ENCODE peak calls at places on chromosomes 13 and 19, in five cellular contexts. G, A, T, W and O are unnamed samples.
A peak's percentile ranks its signal among the peaks of the same experiment; 100 is the strongest.

GRCh38 chr13:105445793-105446192 is 1089.7 kb downstream of the EFNB2 start:
- DNase-seq in G (no peak), A (no peak), T (peak; percentile 11), W (no peak), O (no peak)

GRCh38 chr13:33277946-33278345 is 7.6 kb downstream of the STARD13 start:
- DNase-seq in G (no peak), A (no peak), T (no peak), W (no peak), O (no peak)

GRCh38 chr13:75226755-75227435 is 255.1 kb downstream of the TBC1D4 start:
- DNase-seq in G (peak; percentile 45), A (no peak), T (peak; percentile 86), W (no peak), O (no peak)

GRCh38 chr19:18414504-18415176 is 4.6 kb upstream of the SSBP4 start:
- DNase-seq in G (no peak), A (peak; percentile 55), T (no peak), W (no peak), O (peak; percentile 54)

GRCh38 chr13:98189841-98190505 is 12.9 kb upstream of the RNF113B start:
- DNase-seq in G (peak; percentile 83), A (peak; percentile 41), T (no peak), W (no peak), O (peak; percentile 71)

GRCh38 chr13:112995395-112996091 is 26.5 kb downstream of the MCF2L start:
- DNase-seq in G (no peak), A (no peak), T (no peak), W (no peak), O (no peak)

GRCh38 chr13:113493315-113493951 is 2.9 kb upstream of the DCUN1D2 start:
- DNase-seq in G (no peak), A (peak; percentile 60), T (peak; percentile 99), W (no peak), O (no peak)

GRCh38 chr13:108795841-108796240 is 166.4 kb downstream of the MYO16 start:
- DNase-seq in G (no peak), A (no peak), T (peak; percentile 12), W (no peak), O (no peak)

GRCh38 chr13:42453091-42453645 is 120.8 kb upstream of the TNFSF11 start:
- DNase-seq in G (no peak), A (no peak), T (no peak), W (no peak), O (no peak)

GRCh38 chr13:77696006-77696862 is 1.3 kb upstream of the SLAIN1 start:
- DNase-seq in G (no peak), A (no peak), T (no peak), W (no peak), O (no peak)

GRCh38 chr13:79860757-79861156 is 379.8 kb downstream of the NDFIP2 start:
- DNase-seq in G (no peak), A (no peak), T (no peak), W (no peak), O (no peak)
- H3K4me1 ChIP-seq in G (no peaks in the 10 kb centered on the region), A (no peaks in the 10 kb centered on the region), T (no peaks in the 10 kb centered on the region), W (no peaks in the 10 kb centered on the region), O (no peaks in the 10 kb centered on the region)

DNA sequence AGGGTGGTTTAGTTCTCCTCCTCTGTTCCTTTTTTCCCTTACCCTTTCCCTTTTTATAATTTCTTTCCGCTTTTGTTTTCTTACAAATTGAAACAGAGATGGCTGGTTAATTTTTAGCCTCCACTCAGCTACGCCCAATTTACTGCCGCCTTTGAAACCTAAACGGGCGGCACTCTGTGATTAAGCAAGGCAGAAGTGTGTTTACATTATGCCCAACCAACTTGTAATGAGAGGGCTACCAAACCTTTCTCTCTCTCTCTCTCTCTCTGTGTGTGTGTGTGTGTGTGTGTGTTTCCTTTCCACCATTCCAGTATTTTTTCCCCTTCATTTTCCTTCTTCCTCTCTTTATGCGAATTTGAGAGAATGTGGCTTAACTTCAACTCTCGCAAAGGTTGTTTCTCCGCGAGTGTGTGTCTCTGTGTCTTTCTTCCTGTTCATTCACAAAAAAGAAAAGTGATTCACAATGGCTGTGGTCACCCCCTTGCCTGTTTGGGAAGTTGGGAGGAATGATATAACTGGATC is 31.3 kb downstream of the NFIX start:
- DNase-seq in G (peak; percentile 49), A (peak; percentile 54), T (peak; percentile 57), W (peak; percentile 66), O (peak; percentile 76)
- H3K4me1 ChIP-seq in G (peaks cover 86% of the 10 kb centered on the region), A (peaks cover 49% of the 10 kb centered on the region), T (peaks cover 33% of the 10 kb centered on the region), W (peaks cover 11% of the 10 kb centered on the region), O (peaks cover 45% of the 10 kb centered on the region)

GRCh38 chr19:35907377-35907745 is 734 bp downstream of the TYROBP start:
- DNase-seq in G (no peak), A (no peak), T (no peak), W (no peak), O (no peak)
- H3K4me1 ChIP-seq in G (peaks cover 26% of the 10 kb centered on the region), A (peaks cover 15% of the 10 kb centered on the region), T (peaks cover 22% of the 10 kb centered on the region), W (no peaks in the 10 kb centered on the region), O (peaks cover 14% of the 10 kb centered on the region)

DNA sequence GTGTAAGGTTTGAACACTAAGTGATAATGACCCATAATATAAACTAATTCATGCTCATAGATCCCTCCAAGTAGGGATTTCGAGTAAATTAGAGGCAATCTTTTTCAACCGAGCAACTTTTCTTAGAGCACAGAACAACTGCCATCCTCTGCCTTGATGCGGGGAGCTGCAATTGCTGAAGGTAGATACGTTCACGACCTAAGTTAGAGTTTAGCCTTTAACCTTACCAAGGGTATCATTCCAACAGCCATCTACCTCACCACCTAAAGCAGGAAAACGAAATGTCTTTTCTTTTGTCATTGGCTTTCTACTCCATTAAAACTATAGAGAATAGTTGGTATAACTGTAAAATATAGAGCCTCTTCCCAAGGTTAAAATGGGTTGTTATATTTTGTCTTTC is 42.2 kb upstream of the NBEA start:
- DNase-seq in G (no peak), A (no peak), T (no peak), W (no peak), O (no peak)
- H3K4me1 ChIP-seq in G (no peaks in the 10 kb centered on the region), A (no peaks in the 10 kb centered on the region), T (no peaks in the 10 kb centered on the region), W (no peaks in the 10 kb centered on the region), O (no peaks in the 10 kb centered on the region)

GRCh38 chr13:37427843-37428494 is 170.6 kb downstream of the POSTN start:
- DNase-seq in G (no peak), A (no peak), T (no peak), W (no peak), O (no peak)
- H3K4me1 ChIP-seq in G (no peaks in the 10 kb centered on the region), A (no peaks in the 10 kb centered on the region), T (peaks cover 4% of the 10 kb centered on the region), W (no peaks in the 10 kb centered on the region), O (no peaks in the 10 kb centered on the region)

GRCh38 chr13:99257291-99257690 is 888 bp downstream of the GPR18 start:
- DNase-seq in G (no peak), A (no peak), T (no peak), W (no peak), O (no peak)

GRCh38 chr13:99256283-99256682 is 1.9 kb downstream of the GPR18 start:
- DNase-seq in G (no peak), A (no peak), T (no peak), W (no peak), O (no peak)

GRCh38 chr13:99255241-99255640 is 2.9 kb downstream of the GPR18 start:
- DNase-seq in G (no peak), A (no peak), T (no peak), W (no peak), O (no peak)

GRCh38 chr13:99258210-99258860 is at the start of gene GPR18:
- DNase-seq in G (no peak), A (no peak), T (peak; percentile 24), W (no peak), O (no peak)

GRCh38 chr13:99256709-99257108 is 1.5 kb downstream of the GPR18 start:
- DNase-seq in G (no peak), A (no peak), T (peak; percentile 58), W (no peak), O (no peak)
- H3K4me1 ChIP-seq in G (no peaks in the 10 kb centered on the region), A (no peaks in the 10 kb centered on the region), T (peaks cover 4% of the 10 kb centered on the region), W (no peaks in the 10 kb centered on the region), O (no peaks in the 10 kb centered on the region)

GRCh38 chr13:30313307-30313706 is 6.0 kb upstream of the KATNAL1 start:
- DNase-seq in G (no peak), A (no peak), T (no peak), W (no peak), O (no peak)

GRCh38 chr13:30314069-30314468 is 6.7 kb upstream of the KATNAL1 start:
- DNase-seq in G (no peak), A (no peak), T (no peak), W (no peak), O (no peak)

GRCh38 chr13:30308548-30308947 is 1.2 kb upstream of the KATNAL1 start:
- DNase-seq in G (peak; percentile 36), A (no peak), T (peak; percentile 41), W (no peak), O (no peak)

GRCh38 chr13:30314562-30314961 is 7.2 kb upstream of the KATNAL1 start:
- DNase-seq in G (no peak), A (no peak), T (no peak), W (no peak), O (no peak)

GRCh38 chr13:30312859-30313258 is 5.5 kb upstream of the KATNAL1 start:
- DNase-seq in G (no peak), A (no peak), T (peak; percentile 46), W (no peak), O (no peak)
- H3K4me1 ChIP-seq in G (peaks cover 6% of the 10 kb centered on the region), A (no peaks in the 10 kb centered on the region), T (peaks cover 10% of the 10 kb centered on the region), W (no peaks in the 10 kb centered on the region), O (no peaks in the 10 kb centered on the region)